ENCODE peak calls at places on chromosomes 12 and 14, in nine cellular contexts. I is IMR-90, B is cardiac muscle cell, K is astrocyte of the spinal cord, X is GM12865, Z is esophagus squamous epithelium, L is AG10803, J is Caco-2, R is psoas muscle. Y is an unnamed sample.

GRCh38 chr14:20631821-20632389 is 9.6 kb downstream of the OR6S1 start:
- DNase-seq in I (peak), B (peak), K (peak), X (peak), Z (no peak), L (peak), J (peak), R (peak), Y (peak)

GRCh38 chr14:93994919-93995682 is 2.0 kb upstream of the CCDC197 start:
- DNase-seq in I (peak), B (peak), K (peak), X (no peak), Z (no peak), L (peak), J (no peak), R (peak), Y (no peak)

GRCh38 chr14:78967111-78967809 is 797.1 kb downstream of the NRXN3 start:
- DNase-seq in I (peak), B (no peak), K (peak), X (no peak), Z (no peak), L (peak), J (no peak), R (no peak), Y (no peak)

GRCh38 chr14:31357279-31357678 is 63.1 kb downstream of the HEATR5A start:
- DNase-seq in I (peak), B (no peak), K (no peak), X (no peak), Z (no peak), L (no peak), J (no peak), R (no peak), Y (no peak)

GRCh38 chr12:29428630-29429029 is 47.7 kb upstream of the ERGIC2 start:
- DNase-seq in I (peak), B (no peak), K (peak), X (peak), Z (no peak), L (peak), J (no peak), R (no peak), Y (peak)

GRCh38 chr12:12072064-12072760 is 1.5 kb downstream of the BCL2L14 start:
- DNase-seq in I (no peak), B (no peak), K (no peak), X (peak), Z (no peak), L (no peak), J (peak), R (no peak), Y (peak)

GRCh38 chr12:18919826-18920511 is 182.1 kb downstream of the CAPZA3 start:
- DNase-seq in I (no peak), B (no peak), K (no peak), X (no peak), Z (no peak), L (no peak), J (peak), R (no peak), Y (no peak)

GRCh38 chr12:111287125-111287900 is 81.6 kb downstream of the PHETA1 start:
- DNase-seq in I (no peak), B (no peak), K (no peak), X (no peak), Z (no peak), L (no peak), J (no peak), R (no peak), Y (no peak)

GRCh38 chr14:77353469-77354141 is 23.3 kb downstream of the TMED8 start:
- DNase-seq in I (no peak), B (no peak), K (no peak), X (no peak), Z (no peak), L (no peak), J (no peak), R (no peak), Y (no peak)

GRCh38 chr12:88310069-88310468 is 168.0 kb downstream of the TMTC3 start:
- DNase-seq in I (peak), B (peak), K (peak), X (no peak), Z (no peak), L (peak), J (no peak), R (no peak), Y (no peak)

GRCh38 chr12:96293093-96293492 is 98.9 kb downstream of the ELK3 start:
- DNase-seq in I (no peak), B (no peak), K (no peak), X (no peak), Z (no peak), L (no peak), J (no peak), R (no peak), Y (no peak)

GRCh38 chr12:18482601-18483120 is 221.3 kb downstream of the PIK3C2G start:
- DNase-seq in I (no peak), B (no peak), K (no peak), X (no peak), Z (no peak), L (no peak), J (no peak), R (no peak), Y (no peak)

GRCh38 chr12:116863275-116863767 is 17.9 kb downstream of the HRK start:
- DNase-seq in I (peak), B (no peak), K (no peak), X (no peak), Z (no peak), L (peak), J (peak), R (no peak), Y (no peak)

GRCh38 chr12:111413442-111414086 is 7.8 kb downstream of the SH2B3 start:
- DNase-seq in I (peak), B (no peak), K (peak), X (no peak), Z (no peak), L (peak), J (no peak), R (peak), Y (no peak)

GRCh38 chr12:131796754-131797587 is 31.2 kb upstream of the MMP17 start:
- DNase-seq in I (no peak), B (no peak), K (no peak), X (no peak), Z (no peak), L (no peak), J (peak), R (no peak), Y (no peak)

GRCh38 chr12:12735301-12735700 is 18.1 kb downstream of the CDKN1B start:
- DNase-seq in I (no peak), B (no peak), K (peak), X (no peak), Z (no peak), L (peak), J (no peak), R (no peak), Y (no peak)

GRCh38 chr12:66241061-66242043 is 52.3 kb downstream of the IRAK3 start:
- DNase-seq in I (peak), B (no peak), K (peak), X (no peak), Z (no peak), L (peak), J (no peak), R (no peak), Y (no peak)

GRCh38 chr14:100144996-100145646 is 14.3 kb downstream of the DEGS2 start:
- DNase-seq in I (no peak), B (no peak), K (no peak), X (no peak), Z (no peak), L (no peak), J (peak), R (no peak), Y (no peak)

GRCh38 chr12:95480230-95480629 is 6.3 kb downstream of the METAP2 start:
- DNase-seq in I (peak), B (no peak), K (peak), X (peak), Z (no peak), L (peak), J (no peak), R (no peak), Y (no peak)

GRCh38 chr14:68796418-68797101 is 3.7 kb upstream of the ZFP36L1 start:
- DNase-seq in I (no peak), B (no peak), K (no peak), X (no peak), Z (no peak), L (peak), J (no peak), R (no peak), Y (no peak)

GRCh38 chr12:26044007-26044394 is 80.8 kb downstream of the BHLHE41 start:
- DNase-seq in I (peak), B (no peak), K (peak), X (no peak), Z (no peak), L (peak), J (no peak), R (no peak), Y (no peak)

GRCh38 chr14:69891422-69891821 is 12.2 kb downstream of the SMOC1 start:
- DNase-seq in I (no peak), B (no peak), K (no peak), X (no peak), Z (no peak), L (no peak), J (peak), R (no peak), Y (no peak)

GRCh38 chr12:38711055-38711454 is 194.3 kb downstream of the CPNE8 start:
- DNase-seq in I (no peak), B (no peak), K (no peak), X (peak), Z (no peak), L (peak), J (peak), R (no peak), Y (peak)

DNA sequence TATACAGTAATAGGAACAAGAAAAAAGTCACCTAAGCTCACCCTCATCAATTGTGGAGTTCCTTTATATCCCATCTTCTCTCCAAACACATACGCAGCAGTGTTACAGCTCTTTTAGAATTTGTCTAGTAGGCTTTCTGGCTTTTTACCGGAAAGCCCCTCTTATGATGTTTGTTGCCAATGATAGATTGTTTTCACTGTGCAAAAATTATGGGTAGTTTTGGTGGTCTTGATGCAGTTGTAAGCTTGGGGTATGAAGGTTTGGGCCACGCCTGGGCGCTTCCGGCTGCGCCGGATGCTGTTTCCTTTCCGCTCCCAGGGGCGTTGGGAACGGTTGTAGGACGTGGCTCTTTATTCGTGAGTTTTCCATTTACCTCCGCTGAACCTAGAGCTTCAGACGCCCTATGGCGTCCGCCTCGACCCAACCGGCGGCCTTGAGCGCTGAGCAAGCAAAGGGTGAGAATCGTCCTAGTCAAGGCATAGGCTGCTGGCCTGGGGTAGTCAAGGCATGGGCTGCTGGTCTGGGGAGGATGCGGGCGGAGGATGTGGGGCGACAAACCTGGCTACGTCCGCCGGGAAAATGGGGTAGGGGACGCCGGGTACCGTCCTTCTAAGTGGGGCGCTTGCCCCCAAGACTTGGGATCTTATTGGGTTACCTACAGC is at the start of the genes C12orf57 and RNU7-1:
- DNase-seq in I (peak), B (peak), K (peak), X (peak), Z (no peak), L (peak), J (peak), R (peak), Y (peak)
- TF ChIP-seq CTCF in I (no peak), B (no peak), K (no peak), X (no peak), Z (no peak), L (no peak), J (no peak), R (no peak), Y (no peak)

GRCh38 chr14:88322505-88323085 is 474 bp downstream of the KCNK10 start:
- DNase-seq in I (no peak), B (no peak), K (no peak), X (no peak), Z (no peak), L (no peak), J (no peak), R (no peak), Y (peak)
- H3K4me3 ChIP-seq in I (no peak), B (peak), K (peak), X (peak), Z (peak), L (no peak), J (peak), R (peak), Y (peak)

DNA sequence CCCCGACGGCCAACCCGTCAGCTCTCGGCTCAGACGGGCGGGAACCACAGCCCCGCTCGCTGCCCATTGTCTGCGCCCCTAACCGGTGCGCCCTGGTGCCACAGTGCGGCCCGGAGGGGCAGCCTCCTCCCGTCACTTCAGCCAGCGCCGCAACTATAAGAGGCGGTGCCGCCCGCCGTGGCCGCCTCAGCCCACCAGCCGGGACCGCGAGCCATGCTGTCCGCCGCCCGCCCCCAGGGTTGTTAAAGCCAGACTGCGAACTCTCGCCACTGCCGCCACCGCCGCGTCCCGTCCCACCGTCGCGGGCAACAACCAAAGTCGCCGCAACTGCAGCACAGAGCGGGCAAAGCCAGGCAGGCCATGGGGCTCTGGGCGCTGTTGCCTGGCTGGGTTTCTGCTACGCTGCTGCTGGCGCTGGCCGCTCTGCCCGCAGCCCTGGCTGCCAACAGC is at the start of gene WNT1:
- DNase-seq in I (no peak), B (no peak), K (no peak), X (no peak), Z (no peak), L (no peak), J (peak), R (no peak), Y (no peak)
- TF ChIP-seq CTCF in I (no peak), B (no peak), K (no peak), X (no peak), Z (no peak), L (no peak), J (no peak), R (peak), Y (no peak)

GRCh38 chr14:75281691-75282000 is 3.0 kb downstream of the FOS start:
- DNase-seq in I (no peak), B (no peak), K (no peak), X (no peak), Z (no peak), L (no peak), J (no peak), R (no peak), Y (no peak)

GRCh38 chr14:75283162-75283883 is 4.7 kb downstream of the FOS start:
- DNase-seq in I (peak), B (no peak), K (peak), X (no peak), Z (no peak), L (peak), J (peak), R (no peak), Y (no peak)

GRCh38 chr14:75280448-75280830 is 1.8 kb downstream of the FOS start:
- DNase-seq in I (peak), B (no peak), K (no peak), X (no peak), Z (no peak), L (no peak), J (no peak), R (no peak), Y (no peak)

GRCh38 chr14:75280831-75281690 is 2.4 kb downstream of the FOS start:
- DNase-seq in I (peak), B (no peak), K (peak), X (no peak), Z (no peak), L (peak), J (peak), R (no peak), Y (no peak)

GRCh38 chr14:75282166-75282547 is 3.5 kb downstream of the FOS start:
- DNase-seq in I (peak), B (no peak), K (peak), X (no peak), Z (no peak), L (peak), J (peak), R (no peak), Y (no peak)
- H3K4me3 ChIP-seq in I (no peak), B (no peak), K (no peak), X (no peak), Z (no peak), L (no peak), J (no peak), R (no peak), Y (no peak)

GRCh38 chr12:101700299-101700820 is 2.9 kb downstream of the CHPT1 start:
- DNase-seq in I (no peak), B (no peak), K (no peak), X (no peak), Z (no peak), L (no peak), J (no peak), R (no peak), Y (no peak)
- TF ChIP-seq CTCF in I (no peak), B (no peak), K (no peak), X (no peak), Z (no peak), L (no peak), J (no peak), R (no peak), Y (no peak)

DNA sequence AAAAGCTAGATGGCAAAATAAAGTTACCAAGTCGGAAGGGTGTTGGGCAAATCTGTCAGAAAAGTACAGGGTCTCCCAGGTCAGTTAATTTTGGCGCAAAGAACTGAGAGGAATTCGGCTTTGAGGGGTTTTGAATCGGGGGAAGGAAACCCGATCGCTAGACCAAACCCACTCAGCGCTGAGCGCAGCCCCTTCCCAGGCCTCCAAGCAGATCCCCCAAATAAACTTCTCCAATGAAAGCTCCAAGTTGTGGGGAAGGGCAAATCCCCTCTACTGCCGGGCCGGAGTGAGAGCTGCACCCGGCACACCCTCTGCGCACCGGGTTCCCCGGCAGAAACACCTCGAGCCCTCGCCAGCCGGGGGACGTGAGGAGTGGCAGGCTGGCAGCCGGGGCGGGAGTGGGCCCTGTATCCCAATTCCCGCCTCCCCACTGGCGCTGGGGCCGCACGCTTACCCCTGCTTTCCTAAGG is 443 bp downstream of the E2F7 start:
- DNase-seq in I (no peak), B (no peak), K (no peak), X (no peak), Z (no peak), L (no peak), J (no peak), R (no peak), Y (no peak)
- H3K4me3 ChIP-seq in I (peak), B (peak), K (peak), X (peak), Z (peak), L (peak), J (peak), R (peak), Y (peak)

GRCh38 chr14:35961697-35962274 is 135.6 kb downstream of the BRMS1L start:
- DNase-seq in I (no peak), B (no peak), K (no peak), X (no peak), Z (no peak), L (no peak), J (no peak), R (no peak), Y (no peak)

GRCh38 chr14:35965425-35965824 is 139.3 kb downstream of the BRMS1L start:
- DNase-seq in I (no peak), B (no peak), K (no peak), X (no peak), Z (no peak), L (no peak), J (no peak), R (no peak), Y (no peak)

GRCh38 chr14:35964736-35965135 is 138.6 kb downstream of the BRMS1L start:
- DNase-seq in I (no peak), B (no peak), K (no peak), X (no peak), Z (no peak), L (no peak), J (peak), R (no peak), Y (no peak)

GRCh38 chr14:35959835-35960234 is 133.7 kb downstream of the BRMS1L start:
- DNase-seq in I (no peak), B (no peak), K (no peak), X (peak), Z (no peak), L (no peak), J (no peak), R (no peak), Y (no peak)

GRCh38 chr14:35963209-35963608 is 137.1 kb downstream of the BRMS1L start:
- DNase-seq in I (no peak), B (no peak), K (no peak), X (peak), Z (no peak), L (no peak), J (no peak), R (no peak), Y (no peak)
- TF ChIP-seq CTCF in I (peak), B (no peak), K (no peak), X (peak), Z (no peak), L (peak), J (no peak), R (no peak), Y (peak)

GRCh38 chr14:103189481-103190470 is 66.5 kb downstream of the TNFAIP2 start:
- DNase-seq in I (no peak), B (no peak), K (no peak), X (no peak), Z (no peak), L (no peak), J (no peak), R (no peak), Y (no peak)
- H3K4me3 ChIP-seq in I (no peak), B (peak), K (no peak), X (no peak), Z (peak), L (peak), J (no peak), R (peak), Y (peak)

GRCh38 chr14:80054020-80054419 is 157.3 kb downstream of the DIO2 start:
- DNase-seq in I (no peak), B (no peak), K (no peak), X (no peak), Z (no peak), L (no peak), J (no peak), R (no peak), Y (no peak)
- TF ChIP-seq CTCF in I (no peak), B (no peak), K (no peak), X (no peak), Z (no peak), L (no peak), J (no peak), R (no peak), Y (no peak)

GRCh38 chr12:57712671-57713070 is 18.7 kb downstream of the OS9 start:
- DNase-seq in I (no peak), B (no peak), K (no peak), X (no peak), Z (no peak), L (no peak), J (no peak), R (no peak), Y (no peak)
- H3K4me3 ChIP-seq in I (no peak), B (no peak), K (no peak), X (no peak), Z (no peak), L (no peak), J (no peak), R (no peak), Y (no peak)

Y was measured in GM06990.